ENCODE peak calls at places on chromosomes 16 and 17, in nine cellular contexts. O is PC-9, W is MM.1S, A is GM23338, I is OCI-LY7, E is hepatocyte, L is SK-N-SH, S is HCT116, H is PC-3. N is an unnamed sample.

GRCh38 chr16:85555549-85556455 is 57.3 kb upstream of the GSE1 start:
- DNase-seq in O (no peak), W (peak; percentile 15), A (peak; percentile 83), I (peak; percentile 50), E (peak; percentile 70), L (peak; percentile 87), S (no peak), H (no peak), N (peak; percentile 55)

GRCh38 chr16:76278976-76279375 is 1.8 kb downstream of the CNTNAP4 start:
- DNase-seq in O (no peak), W (peak; percentile 18), A (peak; percentile 70), I (peak; percentile 45), E (peak; percentile 59), L (peak; percentile 21), S (no peak), H (peak; percentile 20), N (peak; percentile 75)

GRCh38 chr17:48892940-48893645 is 506 bp downstream of the ATP5MC1 start:
- DNase-seq in O (no peak), W (no peak), A (peak; percentile 39), I (peak; percentile 29), E (no peak), L (no peak), S (no peak), H (no peak), N (peak; percentile 60)

GRCh38 chr17:42405963-42406495 is 17.0 kb downstream of the CAVIN1 start:
- DNase-seq in O (no peak), W (peak; percentile 58), A (peak; percentile 92), I (peak; percentile 79), E (peak; percentile 84), L (peak; percentile 89), S (no peak), H (no peak), N (peak; percentile 93)

GRCh38 chr16:11896776-11897175 is 19.0 kb downstream of the GSPT1 start:
- DNase-seq in O (peak; percentile 46), W (no peak), A (no peak), I (no peak), E (no peak), L (no peak), S (no peak), H (peak; percentile 22), N (no peak)

GRCh38 chr16:281660-282249 is 1.2 kb upstream of the PDIA2 start:
- DNase-seq in O (no peak), W (no peak), A (no peak), I (no peak), E (no peak), L (no peak), S (no peak), H (no peak), N (no peak)

GRCh38 chr17:52546990-52547389 is 388.5 kb upstream of the CA10 start:
- DNase-seq in O (no peak), W (no peak), A (no peak), I (no peak), E (no peak), L (no peak), S (no peak), H (no peak), N (no peak)

GRCh38 chr17:6706499-6706898 is 6.7 kb downstream of the SLC13A5 start:
- DNase-seq in O (peak; percentile 15), W (no peak), A (no peak), I (no peak), E (no peak), L (no peak), S (no peak), H (no peak), N (no peak)

GRCh38 chr17:50630524-50631194 is 4.0 kb upstream of the ABCC3 start:
- DNase-seq in O (peak; percentile 68), W (peak; percentile 56), A (peak; percentile 73), I (peak; percentile 48), E (peak; percentile 67), L (peak; percentile 89), S (peak; percentile 59), H (peak; percentile 89), N (peak; percentile 78)

GRCh38 chr16:75494696-75495601 is at the start of gene CHST6:
- DNase-seq in O (no peak), W (no peak), A (peak; percentile 91), I (no peak), E (peak; percentile 41), L (peak; percentile 67), S (no peak), H (no peak), N (no peak)

GRCh38 chr17:77318491-77319210 is 177.9 kb downstream of the SEC14L1 start:
- DNase-seq in O (no peak), W (no peak), A (no peak), I (no peak), E (no peak), L (peak; percentile 24), S (no peak), H (no peak), N (peak; percentile 56)

GRCh38 chr17:77318021-77318420 is 177.3 kb downstream of the SEC14L1 start:
- DNase-seq in O (no peak), W (no peak), A (no peak), I (no peak), E (no peak), L (no peak), S (no peak), H (no peak), N (no peak)

GRCh38 chr17:77320501-77321256 is 179.9 kb downstream of the SEC14L1 start:
- DNase-seq in O (no peak), W (peak; percentile 67), A (no peak), I (no peak), E (no peak), L (peak; percentile 37), S (no peak), H (no peak), N (peak; percentile 78)

GRCh38 chr17:77319211-77320031 is 178.7 kb downstream of the SEC14L1 start:
- DNase-seq in O (peak; percentile 88), W (peak; percentile 86), A (peak; percentile 46), I (peak; percentile 57), E (peak; percentile 94), L (peak; percentile 43), S (peak; percentile 85), H (peak; percentile 93), N (peak; percentile 67)

DNA sequence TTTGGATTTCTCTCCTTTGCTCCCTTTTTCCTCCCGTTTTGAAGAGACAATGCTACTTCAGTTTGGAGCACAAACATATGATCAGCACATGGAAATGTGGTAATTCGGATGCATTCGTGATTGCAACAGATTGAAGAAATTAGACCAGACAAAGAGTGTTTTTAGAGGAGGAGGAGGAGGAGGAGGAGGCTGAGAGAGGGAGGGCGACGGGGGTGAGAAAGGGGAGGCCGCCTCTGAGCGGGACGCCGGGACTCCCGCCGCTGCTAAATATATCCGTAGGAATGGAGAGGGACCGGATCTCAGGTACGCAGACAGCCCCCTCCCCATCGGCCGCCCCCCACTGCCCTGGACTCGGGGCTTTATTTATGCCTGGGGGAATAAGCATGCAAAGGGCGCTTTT is 179.3 kb downstream of the SEC14L1 start:
- DNase-seq in O (no peak), W (peak; percentile 19), A (no peak), I (no peak), E (no peak), L (peak; percentile 44), S (no peak), H (no peak), N (no peak)
- H3K9me2 ChIP-seq in O (no peaks in the 10 kb centered on the region), W (no peaks in the 10 kb centered on the region), A (no peaks in the 10 kb centered on the region), I (no peaks in the 10 kb centered on the region), E (no peaks in the 10 kb centered on the region), L (no peaks in the 10 kb centered on the region), S (no peaks in the 10 kb centered on the region), H (no peaks in the 10 kb centered on the region), N (no peaks in the 10 kb centered on the region)

GRCh38 chr17:44887016-44887415 is 12.2 kb downstream of the EFTUD2 start:
- DNase-seq in O (no peak), W (no peak), A (no peak), I (no peak), E (no peak), L (no peak), S (no peak), H (no peak), N (no peak)

GRCh38 chr17:44889003-44889402 is 10.2 kb downstream of the EFTUD2 start:
- DNase-seq in O (no peak), W (no peak), A (no peak), I (no peak), E (no peak), L (no peak), S (no peak), H (no peak), N (no peak)

GRCh38 chr17:44884941-44885340 is 14.3 kb downstream of the EFTUD2 start:
- DNase-seq in O (no peak), W (no peak), A (no peak), I (no peak), E (no peak), L (no peak), S (no peak), H (no peak), N (no peak)

GRCh38 chr17:44892250-44892649 is 7.0 kb downstream of the EFTUD2 start:
- DNase-seq in O (no peak), W (no peak), A (no peak), I (no peak), E (no peak), L (no peak), S (no peak), H (no peak), N (no peak)

GRCh38 chr17:44887971-44888955 is 11.0 kb downstream of the EFTUD2 start:
- DNase-seq in O (no peak), W (no peak), A (no peak), I (no peak), E (no peak), L (no peak), S (no peak), H (no peak), N (no peak)
- H3K9me2 ChIP-seq in O (no peaks in the 10 kb centered on the region), W (no peaks in the 10 kb centered on the region), A (no peaks in the 10 kb centered on the region), I (no peaks in the 10 kb centered on the region), E (no peaks in the 10 kb centered on the region), L (no peaks in the 10 kb centered on the region), S (no peaks in the 10 kb centered on the region), H (no peaks in the 10 kb centered on the region), N (no peaks in the 10 kb centered on the region)

DNA sequence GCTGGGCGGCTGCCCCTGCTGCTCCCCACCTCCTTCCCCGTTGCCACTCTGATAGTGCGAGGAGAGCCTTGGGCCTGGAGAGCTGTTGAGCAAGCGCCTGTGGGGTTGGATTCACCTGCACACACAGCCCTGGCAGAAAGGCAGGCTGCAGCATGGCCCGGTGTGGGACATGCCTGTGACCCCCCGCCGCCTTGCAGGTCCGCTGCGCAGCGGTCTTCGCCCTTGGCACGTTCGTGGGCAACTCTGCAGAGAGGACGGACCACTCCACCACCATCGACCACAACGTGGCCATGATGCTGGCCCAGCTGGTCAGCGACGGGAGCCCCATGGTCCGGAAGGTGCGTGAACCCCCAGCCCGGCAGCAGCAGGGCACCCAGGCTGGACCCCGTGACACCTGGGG is 106.8 kb upstream of the CHMP6 start:
- DNase-seq in O (no peak), W (no peak), A (no peak), I (no peak), E (no peak), L (no peak), S (no peak), H (no peak), N (no peak)
- H3K9me2 ChIP-seq in O (no peaks in the 10 kb centered on the region), W (no peaks in the 10 kb centered on the region), A (no peaks in the 10 kb centered on the region), I (no peaks in the 10 kb centered on the region), E (no peaks in the 10 kb centered on the region), L (no peaks in the 10 kb centered on the region), S (no peaks in the 10 kb centered on the region), H (no peaks in the 10 kb centered on the region), N (no peaks in the 10 kb centered on the region)

DNA sequence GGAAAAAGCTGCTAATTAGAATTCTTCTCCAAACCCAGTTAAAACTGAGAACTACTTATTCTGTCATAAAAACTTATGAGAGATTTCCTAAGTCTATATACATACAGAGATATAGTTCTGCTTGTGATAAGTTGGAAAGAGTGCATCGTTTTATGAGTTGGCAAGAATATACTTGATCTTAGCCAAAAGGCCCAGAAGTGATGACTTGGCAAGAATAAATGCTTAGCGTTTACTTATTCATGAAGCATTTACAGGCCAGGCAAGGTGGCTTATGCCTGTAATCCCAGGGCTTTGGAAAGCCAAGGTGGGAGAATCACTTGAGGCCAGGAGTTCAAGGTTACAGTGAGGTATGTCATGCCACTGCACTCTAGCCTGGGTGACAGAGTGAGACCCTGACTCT is 81.7 kb downstream of the CYB561 start:
- DNase-seq in O (no peak), W (no peak), A (no peak), I (no peak), E (peak; percentile 24), L (no peak), S (no peak), H (peak; percentile 26), N (no peak)
- H3K9me2 ChIP-seq in O (no peaks in the 10 kb centered on the region), W (no peaks in the 10 kb centered on the region), A (peaks cover 10% of the 10 kb centered on the region), I (no peaks in the 10 kb centered on the region), E (no peaks in the 10 kb centered on the region), L (no peaks in the 10 kb centered on the region), S (no peaks in the 10 kb centered on the region), H (no peaks in the 10 kb centered on the region), N (no peaks in the 10 kb centered on the region)

N was measured in Karpas-422.